ENCODE peak calls at places on chromosomes 5 and 9, in ten cellular contexts. H is sigmoid colon, Z is uterus, W is adrenal gland, F is testis, C is heart left ventricle, V is GM12878, N is breast epithelium, T is stomach, M is spleen. A is an unnamed sample.

GRCh38 chr5:1503301-1504243 is 20.2 kb downstream of the LPCAT1 start:
- DNase-seq in V (no peak), C (peak; percentile 78), F (peak; percentile 64), N (no peak), M (peak; percentile 95), H (no peak), T (peak; percentile 46), W (peak; percentile 82), Z (no peak), A (no peak)

GRCh38 chr5:139459451-139459934 is 3.0 kb downstream of the ECSCR start:
- DNase-seq in H (peak; percentile 46), M (peak; percentile 70), C (no peak), W (no peak), T (peak; percentile 50), N (no peak), F (no peak), Z (no peak), V (peak; percentile 64), A (no peak)

GRCh38 chr5:40486437-40487270 is 193.1 kb upstream of the PTGER4 start:
- DNase-seq in T (no peak), N (no peak), H (no peak), M (no peak), W (peak; percentile 27), F (peak; percentile 23), Z (no peak), C (no peak), V (peak; percentile 82), A (no peak)

GRCh38 chr5:41176952-41177351 is 36.4 kb downstream of the C6 start:
- DNase-seq in T (no peak), C (no peak), V (no peak), W (no peak), F (no peak), N (no peak), H (no peak), M (no peak), Z (no peak), A (no peak)

GRCh38 chr5:172958268-172959046 is 767 bp upstream of the RPL26L1 start:
- DNase-seq in N (no peak), V (no peak), C (peak; percentile 71), F (peak; percentile 86), W (peak; percentile 60), M (peak; percentile 92), Z (peak; percentile 68), H (peak; percentile 80), T (peak; percentile 76), A (peak; percentile 62)

GRCh38 chr5:57207681-57208080 is 33.8 kb downstream of the GPBP1 start:
- DNase-seq in Z (no peak), H (peak; percentile 93), F (no peak), C (peak; percentile 89), V (no peak), T (no peak), M (no peak), W (no peak), N (no peak), A (no peak)

GRCh38 chr9:109264865-109265532 is 55.9 kb downstream of the EPB41L4B start:
- DNase-seq in N (peak; percentile 66), M (no peak), Z (no peak), F (peak; percentile 59), T (peak; percentile 71), C (peak; percentile 76), V (no peak), W (no peak), H (peak; percentile 67), A (peak; percentile 91)

GRCh38 chr5:106862450-106863193 is 808.1 kb downstream of the EFNA5 start:
- DNase-seq in W (no peak), Z (no peak), H (no peak), T (no peak), C (no peak), V (no peak), F (no peak), M (no peak), N (no peak), A (no peak)

GRCh38 chr5:32522429-32523143 is 62.8 kb upstream of the SUB1 start:
- DNase-seq in W (peak; percentile 48), N (no peak), Z (no peak), M (peak; percentile 78), T (no peak), V (no peak), H (no peak), F (no peak), C (peak; percentile 52), A (no peak)

GRCh38 chr9:93952119-93952783 is 2.9 kb downstream of the BARX1 start:
- DNase-seq in N (no peak), H (peak; percentile 54), W (no peak), F (no peak), C (no peak), Z (no peak), V (no peak), M (no peak), T (no peak), A (no peak)

GRCh38 chr9:93954436-93955355 is at the start of gene BARX1:
- DNase-seq in V (no peak), Z (no peak), T (no peak), W (no peak), N (no peak), M (no peak), C (no peak), F (no peak), H (peak; percentile 50), A (no peak)

GRCh38 chr9:93951655-93952118 is 3.5 kb downstream of the BARX1 start:
- DNase-seq in Z (no peak), H (peak; percentile 48), N (no peak), V (no peak), M (no peak), F (no peak), W (no peak), T (no peak), C (no peak), A (no peak)

GRCh38 chr9:93953492-93954435 is 1.4 kb downstream of the BARX1 start:
- DNase-seq in T (no peak), W (no peak), H (peak; percentile 55), Z (no peak), N (no peak), V (no peak), C (no peak), M (no peak), F (no peak), A (no peak)

DNA sequence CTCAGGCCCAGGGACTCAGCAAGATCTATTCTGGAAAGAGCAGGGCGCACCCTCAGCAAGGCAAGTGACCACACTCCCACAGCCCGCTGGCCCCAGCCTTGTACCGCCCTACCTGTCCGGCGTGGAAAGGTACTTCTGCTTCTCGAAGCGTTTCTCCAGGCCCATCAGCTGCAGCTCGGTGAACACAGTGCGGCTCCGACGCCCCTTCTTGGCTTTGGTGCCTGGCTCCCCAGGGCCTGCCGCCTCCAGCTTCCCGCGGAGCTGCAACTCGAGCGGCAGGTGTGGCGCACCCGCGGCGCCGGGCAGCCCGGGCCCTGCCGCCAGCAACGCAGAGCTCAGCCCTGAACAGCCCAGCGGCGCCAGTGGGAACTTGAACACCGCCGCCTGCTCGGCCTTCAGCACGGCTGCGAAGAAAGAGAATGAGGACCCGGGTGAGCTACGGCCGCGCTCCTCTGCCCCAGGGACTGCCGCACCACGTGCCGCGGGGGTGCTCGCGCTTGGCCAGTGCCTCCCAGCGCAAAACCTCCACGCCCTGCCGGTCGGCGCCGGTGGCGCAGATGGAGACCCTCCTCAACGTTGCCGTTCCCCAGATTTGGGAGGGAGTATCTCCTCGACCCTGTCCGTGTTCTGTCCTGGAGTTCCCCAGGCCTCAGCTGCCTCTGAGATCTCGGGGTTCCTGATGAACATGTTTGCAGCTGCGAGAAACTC is 2.2 kb downstream of the BARX1 start:
- DNase-seq in W (no peak), H (peak; percentile 41), T (no peak), M (no peak), C (no peak), N (no peak), F (no peak), Z (no peak), V (no peak), A (no peak)
- H3K27me3 ChIP-seq in W (peaks cover 87% of the 10 kb centered on the region), H (peaks cover 98% of the 10 kb centered on the region), T (peaks cover 95% of the 10 kb centered on the region), M (peaks cover 98% of the 10 kb centered on the region), C (peaks cover 95% of the 10 kb centered on the region), N (peaks cover 96% of the 10 kb centered on the region), F (no peaks in the 10 kb centered on the region), Z (peaks cover 51% of the 10 kb centered on the region), V (peaks cover 32% of the 10 kb centered on the region), A (peaks cover 50% of the 10 kb centered on the region)

GRCh38 chr9:133275105-133276000 is at the start of gene ABO:
- DNase-seq in F (peak; percentile 61), Z (no peak), M (no peak), H (no peak), W (no peak), N (no peak), C (peak; percentile 57), T (peak; percentile 50), V (no peak), A (peak; percentile 58)
- TF ChIP-seq POLR2A in F (no peak), Z (no peak), M (no peak), H (no peak), W (no peak), N (no peak), C (no peak), T (no peak), V (no peak), A (no peak)

GRCh38 chr5:139579-140442 is 47.8 kb downstream of the PLEKHG4B start:
- DNase-seq in W (no peak), H (no peak), F (no peak), T (no peak), V (no peak), Z (no peak), M (no peak), N (no peak), C (no peak), A (no peak)

GRCh38 chr5:136901-137300 is 44.9 kb downstream of the PLEKHG4B start:
- DNase-seq in N (no peak), Z (no peak), M (no peak), V (no peak), F (no peak), H (no peak), T (no peak), C (no peak), W (no peak), A (no peak)

GRCh38 chr5:138936-139335 is 47.0 kb downstream of the PLEKHG4B start:
- DNase-seq in N (no peak), M (no peak), W (no peak), H (no peak), T (no peak), F (no peak), Z (no peak), C (no peak), V (no peak), A (no peak)

GRCh38 chr5:140443-140829 is 48.5 kb downstream of the PLEKHG4B start:
- DNase-seq in H (no peak), M (no peak), T (no peak), V (no peak), C (no peak), Z (no peak), W (no peak), F (no peak), N (no peak), A (no peak)

DNA sequence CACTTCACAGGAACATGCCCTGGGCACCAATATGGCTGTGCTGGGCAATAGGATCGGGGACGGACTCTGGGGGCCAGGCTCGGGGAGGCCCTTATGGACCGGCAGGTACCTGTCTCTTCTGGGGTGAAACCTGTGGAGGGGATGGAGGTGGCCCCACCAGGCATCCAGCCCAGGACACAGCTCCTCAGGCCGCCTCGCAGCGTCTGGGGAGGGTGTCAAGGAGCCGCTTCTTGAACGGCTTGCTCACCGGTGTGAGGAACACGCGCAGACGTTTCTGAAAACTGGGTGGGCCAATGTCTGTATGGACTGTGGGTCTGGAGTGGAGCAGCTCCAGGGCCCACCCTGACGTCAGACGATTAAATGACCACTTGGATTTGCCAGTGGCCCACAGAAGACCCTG is 45.8 kb downstream of the PLEKHG4B start:
- DNase-seq in H (no peak), W (no peak), V (no peak), M (no peak), Z (no peak), T (no peak), F (no peak), C (no peak), N (no peak), A (no peak)
- H3K27me3 ChIP-seq in H (no peaks in the 10 kb centered on the region), W (peaks cover 10% of the 10 kb centered on the region), V (no peaks in the 10 kb centered on the region), M (no peaks in the 10 kb centered on the region), Z (no peaks in the 10 kb centered on the region), T (no peaks in the 10 kb centered on the region), F (no peaks in the 10 kb centered on the region), C (peaks cover 3% of the 10 kb centered on the region), N (no peaks in the 10 kb centered on the region), A (no peaks in the 10 kb centered on the region)

GRCh38 chr9:93390953-93391515 is 60.5 kb upstream of the FAM120A start:
- DNase-seq in N (no peak), V (no peak), T (no peak), Z (no peak), M (no peak), F (no peak), W (no peak), C (no peak), H (no peak), A (no peak)
- TF ChIP-seq POLR2A in N (no peak), V (no peak), T (no peak), Z (no peak), M (no peak), F (no peak), W (no peak), C (no peak), H (no peak), A (no peak)

A was measured in body of pancreas.